ENCODE peak calls at places on chromosomes 3 and 15, in four cellular contexts. J is transverse colon, Y is GM10248, U is left ventricle myocardium inferior. Z is an unnamed sample.

GRCh38 chr3:14323401-14324223 is 78.8 kb upstream of the SLC6A6 start:
- DNase-seq in J (no peak), Y (no peak), U (no peak), Z (no peak)

GRCh38 chr3:24640330-24640877 is 145.8 kb upstream of the THRB start:
- DNase-seq in J (no peak), Y (no peak), U (no peak), Z (no peak)

GRCh38 chr3:41933154-41933676 is 28.7 kb downstream of the ULK4 start:
- DNase-seq in J (no peak), Y (no peak), U (no peak), Z (no peak)

GRCh38 chr3:100033814-100034490 is 80.3 kb downstream of the FILIP1L start:
- DNase-seq in J (no peak), Y (no peak), U (no peak), Z (no peak)

GRCh38 chr3:163622384-163622783 is 1455.9 kb downstream of the SI start:
- DNase-seq in J (no peak), Y (no peak), U (no peak), Z (no peak)

GRCh38 chr15:67745059-67745993 is 80.0 kb upstream of the SKOR1 start:
- DNase-seq in J (no peak), Y (no peak), U (no peak), Z (no peak)

GRCh38 chr15:70902105-70902504 is 9.5 kb downstream of the LRRC49 start:
- DNase-seq in J (peak; percentile 30), Y (no peak), U (no peak), Z (no peak)

GRCh38 chr15:52008698-52009434 is 10.2 kb upstream of the MAPK6 start:
- DNase-seq in J (no peak), Y (no peak), U (no peak), Z (no peak)

GRCh38 chr3:195508185-195508584 is 34.9 kb downstream of the PPP1R2 start:
- DNase-seq in J (no peak), Y (no peak), U (no peak), Z (no peak)

GRCh38 chr15:41022487-41023090 is 69.3 kb downstream of the CHAC1 start:
- DNase-seq in J (peak; percentile 20), Y (peak; percentile 37), U (no peak), Z (peak; percentile 38)

GRCh38 chr3:125606291-125606690 is 11.0 kb upstream of the OSBPL11 start:
- DNase-seq in J (no peak), Y (no peak), U (no peak), Z (no peak)

GRCh38 chr3:102400766-102401165 is 34.0 kb upstream of the ZPLD1 start:
- DNase-seq in J (no peak), Y (no peak), U (no peak), Z (no peak)

GRCh38 chr3:25507811-25508210 is 79.7 kb downstream of the RARB start:
- DNase-seq in J (no peak), Y (no peak), U (no peak), Z (no peak)

GRCh38 chr3:15795563-15796308 is 2.0 kb downstream of the ANKRD28 start:
- DNase-seq in J (no peak), Y (no peak), U (no peak), Z (no peak)

GRCh38 chr3:21310176-21310575 is 440.8 kb downstream of the ZNF385D start:
- DNase-seq in J (no peak), Y (no peak), U (no peak), Z (no peak)

GRCh38 chr3:32592696-32593353 is 22.2 kb upstream of the DYNC1LI1 start:
- DNase-seq in J (no peak), Y (no peak), U (no peak), Z (no peak)

GRCh38 chr3:160929595-160929994 is 173.6 kb downstream of the PPM1L start:
- DNase-seq in J (peak; percentile 13), Y (no peak), U (peak; percentile 66), Z (no peak)

GRCh38 chr15:90402230-90402629 is 14.2 kb downstream of the IQGAP1 start:
- DNase-seq in J (no peak), Y (no peak), U (no peak), Z (no peak)

GRCh38 chr15:83378921-83379561 is 68.1 kb upstream of the SH3GL3 start:
- DNase-seq in J (no peak), Y (no peak), U (no peak), Z (no peak)

GRCh38 chr15:90903733-90904536 is 833 bp downstream of the MAN2A2 start:
- DNase-seq in J (peak; percentile 45), Y (no peak), U (no peak), Z (peak; percentile 45)

GRCh38 chr3:195352895-195353488 is 82.0 kb upstream of the XXYLT1 start:
- DNase-seq in J (no peak), Y (no peak), U (no peak), Z (no peak)

GRCh38 chr15:100842756-100843730 is 36.6 kb upstream of the ALDH1A3 start:
- DNase-seq in J (no peak), Y (no peak), U (no peak), Z (no peak)

GRCh38 chr3:110895054-110895453 is 176.6 kb upstream of the NECTIN3 start:
- DNase-seq in J (no peak), Y (no peak), U (no peak), Z (no peak)

GRCh38 chr3:152539191-152539764 is 270.5 kb downstream of the MBNL1 start:
- DNase-seq in J (no peak), Y (no peak), U (no peak), Z (no peak)

GRCh38 chr3:192819001-192819569 is 91.7 kb upstream of the FGF12 start:
- DNase-seq in J (no peak), Y (no peak), U (no peak), Z (peak; percentile 28)

GRCh38 chr3:111151438-111151837 is 79.8 kb downstream of the NECTIN3 start:
- DNase-seq in J (no peak), Y (no peak), U (no peak), Z (no peak)

GRCh38 chr3:189249987-189250386 is 78.2 kb downstream of the TPRG1 start:
- DNase-seq in J (no peak), Y (no peak), U (no peak), Z (no peak)

GRCh38 chr3:149016669-149017541 is 25.6 kb downstream of the GYG1 start:
- DNase-seq in J (no peak), Y (no peak), U (no peak), Z (no peak)

GRCh38 chr3:120683213-120683612 is 1.2 kb upstream of the HGD start:
- DNase-seq in J (no peak), Y (no peak), U (peak; percentile 17), Z (no peak)

GRCh38 chr15:88897456-88898194 is 2.3 kb upstream of the HAPLN3 start:
- DNase-seq in J (peak; percentile 85), Y (no peak), U (peak; percentile 90), Z (no peak)

GRCh38 chr3:48656841-48657281 is 5.8 kb downstream of the CELSR3 start:
- DNase-seq in J (no peak), Y (no peak), U (no peak), Z (no peak)

GRCh38 chr3:154743418-154743817 is 313.4 kb upstream of the GPR149 start:
- DNase-seq in J (no peak), Y (no peak), U (no peak), Z (no peak)

GRCh38 chr3:154745122-154745521 is 315.1 kb upstream of the GPR149 start:
- DNase-seq in J (no peak), Y (no peak), U (no peak), Z (no peak)

GRCh38 chr3:154749514-154749913 is 319.5 kb upstream of the GPR149 start:
- DNase-seq in J (no peak), Y (no peak), U (no peak), Z (no peak)

GRCh38 chr3:154745925-154746324 is 315.9 kb upstream of the GPR149 start:
- DNase-seq in J (no peak), Y (no peak), U (no peak), Z (no peak)
- TF ChIP-seq CTCF in J (no peak), Y (no peak), U (no peak), Z (no peak)

DNA sequence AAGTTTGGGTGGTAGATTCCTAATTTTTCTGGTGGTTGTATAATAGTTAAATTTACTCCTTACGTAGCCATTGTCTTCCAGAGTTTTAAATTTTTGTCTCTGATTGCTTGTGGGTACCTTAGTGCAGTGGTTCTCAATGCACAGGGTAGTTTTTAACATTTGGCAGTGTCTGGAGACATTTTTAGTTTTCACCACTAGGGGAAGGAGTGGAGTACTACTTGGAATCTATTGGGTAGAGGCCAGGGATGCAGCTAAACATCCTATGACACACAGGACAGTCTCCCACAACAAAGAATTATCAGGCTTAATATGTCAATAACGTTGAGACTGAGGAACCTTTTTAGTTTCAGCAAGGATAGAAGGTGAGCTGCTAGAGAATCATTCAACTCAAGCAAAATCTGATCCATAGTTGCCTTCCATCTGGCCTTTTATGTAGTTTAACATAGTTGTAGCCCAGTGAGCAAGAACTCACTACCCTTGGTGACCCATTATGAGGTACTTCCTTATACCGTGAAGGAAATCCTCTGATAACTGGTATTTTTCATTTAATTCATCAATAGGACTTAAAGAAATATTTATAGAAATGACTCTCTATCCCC is 8.6 kb upstream of the STX19 start:
- DNase-seq in J (no peak), Y (peak; percentile 18), U (no peak), Z (no peak)
- TF ChIP-seq CTCF in J (peak; percentile 49), Y (peak; percentile 31), U (peak; percentile 56), Z (no peak)

DNA sequence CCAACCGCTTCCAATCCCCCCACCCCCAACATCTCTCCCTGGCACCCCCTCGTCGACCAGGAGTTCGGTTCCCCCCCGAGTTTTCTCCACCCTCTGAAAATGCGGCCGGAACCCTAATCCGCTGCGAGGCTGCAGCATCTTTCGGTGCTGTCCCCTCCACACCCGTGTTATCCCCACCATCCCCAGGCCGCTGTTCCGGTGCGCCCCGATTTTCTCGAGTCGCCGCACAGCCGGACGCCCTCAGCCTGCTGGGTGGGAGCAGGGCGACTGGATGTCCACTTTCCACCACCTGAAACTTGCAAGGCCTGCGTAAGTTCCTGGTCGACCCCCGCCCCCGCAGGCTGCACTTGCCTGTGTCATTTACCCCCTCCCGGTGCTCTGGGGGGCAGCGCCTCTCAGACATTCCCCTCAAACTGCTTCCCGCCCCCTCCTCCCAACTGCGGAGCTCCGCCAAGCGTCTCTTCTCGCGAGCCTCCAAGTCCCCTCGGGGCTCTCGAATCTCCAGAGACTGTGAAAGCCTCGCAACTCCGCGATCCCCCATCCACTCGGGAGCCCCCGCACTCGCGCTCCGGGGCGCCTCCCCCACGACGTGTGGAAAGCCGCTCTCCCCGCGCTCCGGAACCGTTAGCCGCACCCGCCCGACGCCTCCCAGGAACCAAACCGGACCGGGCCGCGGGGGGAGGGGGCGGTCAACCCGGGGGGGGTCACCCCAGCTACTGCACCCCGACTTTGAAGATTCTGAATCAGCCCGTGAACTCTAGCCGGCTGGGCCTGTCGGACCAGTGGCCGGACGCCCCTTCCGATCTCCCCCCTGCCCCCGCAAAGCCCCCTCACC is 566 bp downstream of the ETV5 start:
- DNase-seq in J (no peak), Y (peak; percentile 69), U (peak; percentile 33), Z (peak; percentile 73)
- TF ChIP-seq CTCF in J (peak; percentile 30), Y (no peak), U (no peak), Z (no peak)

GRCh38 chr15:32763295-32763694 is 45.5 kb downstream of the GREM1 start:
- DNase-seq in J (no peak), Y (no peak), U (no peak), Z (no peak)

GRCh38 chr15:32767236-32767635 is 49.4 kb downstream of the GREM1 start:
- DNase-seq in J (no peak), Y (no peak), U (no peak), Z (no peak)

GRCh38 chr15:32766101-32766500 is 48.3 kb downstream of the GREM1 start:
- DNase-seq in J (no peak), Y (no peak), U (no peak), Z (no peak)

GRCh38 chr15:32765236-32765635 is 47.4 kb downstream of the GREM1 start:
- DNase-seq in J (no peak), Y (no peak), U (no peak), Z (no peak)
- TF ChIP-seq CTCF in J (no peak), Y (no peak), U (no peak), Z (no peak)

Z was measured in GM20000.